ENCODE peak calls at places on chromosomes 11 and 22, in six cellular contexts. R is lower lobe of right lung, P is RWPE2, D is neural progenitor cell, X is AG04449, T is Peyer's patch. H is an unnamed sample.

GRCh38 chr11:117145393-117145761 is 1.3 kb downstream of the PAFAH1B2 start:
- DNase-seq in R (no peak), P (no peak), D (peak; percentile 47), X (no peak), T (no peak), H (no peak)

GRCh38 chr22:45064313-45065268 is 54.8 kb upstream of the PHF21B start:
- DNase-seq in R (no peak), P (no peak), D (no peak), X (peak; percentile 24), T (no peak), H (peak; percentile 59)

GRCh38 chr11:42049650-42050049 is 590.2 kb upstream of the LRRC4C start:
- DNase-seq in R (no peak), P (no peak), D (no peak), X (no peak), T (no peak), H (no peak)

GRCh38 chr11:64223001-64223651 is 2.9 kb downstream of the TRPT1 start:
- DNase-seq in R (no peak), P (no peak), D (no peak), X (no peak), T (no peak), H (no peak)

GRCh38 chr22:44554411-44554810 is 56.4 kb upstream of the RTL6 start:
- DNase-seq in R (no peak), P (peak; percentile 20), D (no peak), X (no peak), T (no peak), H (no peak)

GRCh38 chr22:25626146-25626992 is 61.9 kb downstream of the GRK3 start:
- DNase-seq in R (no peak), P (no peak), D (no peak), X (no peak), T (no peak), H (no peak)

GRCh38 chr22:22704156-22704946 is 59.9 kb downstream of the GGTLC2 start:
- DNase-seq in R (no peak), P (no peak), D (no peak), X (no peak), T (no peak), H (no peak)

GRCh38 chr11:134578807-134579708 is 167.0 kb upstream of the B3GAT1 start:
- DNase-seq in R (no peak), P (no peak), D (no peak), X (no peak), T (no peak), H (no peak)

GRCh38 chr22:37043828-37044538 is 7.6 kb upstream of the KCTD17 start:
- DNase-seq in R (peak; percentile 88), P (no peak), D (peak; percentile 55), X (no peak), T (peak; percentile 90), H (no peak)

GRCh38 chr11:122220321-122220720 is 104.3 kb upstream of the BLID start:
- DNase-seq in R (no peak), P (no peak), D (no peak), X (no peak), T (no peak), H (no peak)

GRCh38 chr11:102868359-102868758 is 6.4 kb downstream of the MMP12 start:
- DNase-seq in R (no peak), P (no peak), D (no peak), X (no peak), T (no peak), H (peak; percentile 75)

GRCh38 chr11:64288353-64288750 is 2.7 kb downstream of the GPR137 start:
- DNase-seq in R (no peak), P (no peak), D (no peak), X (no peak), T (no peak), H (no peak)

DNA sequence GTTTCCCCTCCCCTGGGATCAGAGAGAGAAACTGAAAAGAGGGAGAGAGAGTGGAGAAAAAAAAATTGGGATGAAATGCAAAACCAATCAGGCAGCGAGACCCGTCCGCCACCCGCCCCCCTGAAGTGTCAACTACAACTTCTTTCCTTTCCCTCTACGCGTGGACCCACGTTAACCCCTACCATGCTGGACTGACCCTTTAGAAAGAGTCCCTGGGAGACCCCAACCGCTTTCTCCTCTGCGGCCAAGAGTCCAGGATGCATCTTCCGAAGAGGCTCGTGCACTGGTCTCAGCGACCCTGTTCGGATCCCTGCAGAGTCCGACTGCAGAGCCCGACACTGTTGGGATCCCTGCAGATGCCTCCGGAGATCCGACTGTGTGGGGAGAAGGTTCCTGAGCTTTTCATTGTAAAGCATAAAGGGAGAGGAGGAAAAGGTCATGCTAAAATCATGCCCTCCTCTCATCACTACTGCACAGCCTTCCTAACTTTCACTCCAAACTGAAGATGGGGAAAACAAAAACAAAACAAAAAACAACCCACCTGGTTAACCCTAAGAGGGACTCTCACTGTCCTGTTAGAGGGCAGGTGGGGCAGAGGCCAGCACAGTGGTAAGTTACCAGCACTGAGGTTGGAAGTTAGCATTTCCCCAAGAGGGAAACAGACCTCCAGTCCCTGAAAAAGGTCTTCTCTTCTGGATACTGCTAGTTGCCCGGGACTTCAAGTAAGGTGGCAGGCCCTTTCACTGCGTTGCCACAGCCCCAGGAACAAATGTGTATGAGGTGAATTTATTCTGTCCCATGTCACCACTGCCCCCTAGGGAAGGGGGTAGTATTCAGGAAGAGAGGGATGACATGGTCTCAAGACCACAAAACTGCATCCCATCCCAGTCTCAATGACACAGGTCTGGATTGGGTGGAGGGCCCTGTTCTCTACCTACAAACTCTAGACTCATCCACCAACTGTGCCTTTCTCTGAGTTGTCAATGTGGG is 578 bp upstream of the ADAMTS8 start:
- DNase-seq in R (no peak), P (no peak), D (peak; percentile 25), X (no peak), T (no peak), H (no peak)
- H3K4me3 ChIP-seq in R (peak overlapping the region; percentile 54), P (no peak overlapping the region), D (peak overlapping the region; percentile 62), X (peak overlapping the region; percentile 29), T (peak overlapping the region; percentile 36), H (no peak overlapping the region)

GRCh38 chr11:44866301-44866700 is 84.4 kb downstream of the TP53I11 start:
- DNase-seq in R (no peak), P (no peak), D (no peak), X (no peak), T (peak; percentile 13), H (no peak)

GRCh38 chr11:44863231-44863630 is 87.5 kb downstream of the TP53I11 start:
- DNase-seq in R (no peak), P (no peak), D (peak; percentile 94), X (no peak), T (peak; percentile 23), H (no peak)

GRCh38 chr11:44868021-44868420 is 82.7 kb downstream of the TP53I11 start:
- DNase-seq in R (no peak), P (no peak), D (no peak), X (no peak), T (no peak), H (no peak)

GRCh38 chr11:44868455-44869421 is 81.9 kb downstream of the TP53I11 start:
- DNase-seq in R (no peak), P (no peak), D (no peak), X (no peak), T (no peak), H (no peak)

DNA sequence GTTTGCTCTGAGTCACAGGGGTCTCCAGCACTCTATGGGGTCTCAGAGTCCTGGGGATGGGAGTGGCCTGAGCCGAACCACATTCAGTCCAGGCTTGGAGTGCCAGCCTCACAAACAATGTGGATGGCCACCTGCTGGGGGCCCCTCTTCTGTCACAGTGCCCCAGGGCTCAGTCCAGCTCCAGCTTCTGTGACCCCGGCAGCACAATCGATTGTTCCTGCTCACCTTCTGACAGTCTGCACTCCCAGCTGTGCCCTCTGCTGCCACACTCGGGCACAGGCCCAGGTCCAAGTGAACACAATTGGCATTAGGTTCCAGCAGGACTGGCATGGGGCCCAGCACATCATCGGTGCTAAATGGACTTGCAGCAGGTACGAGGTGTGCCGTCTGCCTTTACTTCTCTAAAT is 84.8 kb downstream of the TP53I11 start:
- DNase-seq in R (no peak), P (no peak), D (peak; percentile 59), X (no peak), T (peak; percentile 45), H (no peak)
- TF ChIP-seq CTCF in R (no peak), P (no peak), D (no peak), X (no peak), T (no peak), H (no peak)

GRCh38 chr11:62020661-62021060 is 53.2 kb upstream of the FTH1 start:
- DNase-seq in R (no peak), P (no peak), D (no peak), X (no peak), T (no peak), H (no peak)

GRCh38 chr11:62025429-62026105 is 58.1 kb upstream of the FTH1 start:
- DNase-seq in R (peak; percentile 84), P (peak; percentile 75), D (no peak), X (peak; percentile 55), T (peak; percentile 73), H (peak; percentile 86)

GRCh38 chr11:62030071-62030684 is 62.7 kb upstream of the FTH1 start:
- DNase-seq in R (no peak), P (no peak), D (peak; percentile 23), X (no peak), T (no peak), H (no peak)

GRCh38 chr11:62026739-62027138 is 59.3 kb upstream of the FTH1 start:
- DNase-seq in R (no peak), P (no peak), D (no peak), X (no peak), T (no peak), H (no peak)

DNA sequence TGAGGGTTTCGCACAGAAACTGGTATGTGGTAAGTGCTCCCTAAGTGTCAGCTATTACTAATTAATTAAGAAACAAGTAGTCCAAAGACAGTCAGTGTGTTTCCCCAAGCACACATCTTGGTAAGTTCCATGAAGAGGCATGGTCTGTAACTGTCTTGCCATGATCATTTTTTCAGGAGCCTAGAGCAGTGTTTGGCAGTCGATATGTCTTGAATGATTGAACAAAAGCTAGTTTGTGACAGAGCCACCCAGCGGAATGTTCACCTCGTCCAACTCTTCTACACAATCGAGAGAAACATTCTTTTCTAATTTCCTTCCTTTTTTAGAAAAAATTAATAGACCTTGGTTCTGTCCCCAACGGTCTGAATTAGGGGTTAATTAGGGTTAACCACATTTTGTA is 57.5 kb upstream of the FTH1 start:
- DNase-seq in R (no peak), P (no peak), D (no peak), X (no peak), T (no peak), H (no peak)
- H3K4me3 ChIP-seq in R (no peak overlapping the region), P (no peak overlapping the region), D (no peak overlapping the region), X (no peak overlapping the region), T (no peak overlapping the region), H (no peak overlapping the region)

GRCh38 chr22:35587447-35587870 is 29.7 kb downstream of the MB start:
- DNase-seq in R (peak; percentile 80), P (no peak), D (no peak), X (no peak), T (no peak), H (no peak)

GRCh38 chr22:35587896-35588295 is 29.2 kb downstream of the MB start:
- DNase-seq in R (no peak), P (no peak), D (no peak), X (no peak), T (no peak), H (no peak)

GRCh38 chr22:35589736-35590079 is 27.4 kb downstream of the MB start:
- DNase-seq in R (no peak), P (no peak), D (no peak), X (no peak), T (no peak), H (no peak)

GRCh38 chr22:35590634-35591295 is 26.4 kb downstream of the MB start:
- DNase-seq in R (no peak), P (no peak), D (no peak), X (no peak), T (no peak), H (no peak)

GRCh38 chr22:35589071-35589735 is 27.9 kb downstream of the MB start:
- DNase-seq in R (no peak), P (peak; percentile 97), D (no peak), X (peak; percentile 84), T (no peak), H (peak; percentile 92)
- TF ChIP-seq CTCF in R (no peak), P (peak; percentile 20), D (no peak), X (no peak), T (no peak), H (peak; percentile 17)

H was measured in BJ.